ENCODE peak calls at places on chromosome 15, in four cellular contexts. One of them, this sample, is unnamed.

GRCh38 chr15:79900087-79900486 is 3.3 kb upstream of the MTHFS start:
- DNase-seq in WERI-Rb-1: no peak
- DNase-seq in PC-9: no peak
- DNase-seq in right lobe of liver: no peak
- DNase-seq in this sample: no peak

GRCh38 chr15:85828026-85828597 is 33.4 kb upstream of the KLHL25 start:
- DNase-seq in PC-9: no peak
- DNase-seq in right lobe of liver: no peak
- DNase-seq in WERI-Rb-1: no peak
- DNase-seq in this sample: no peak

GRCh38 chr15:59333401-59334062 is 39.1 kb downstream of the MYO1E start:
- DNase-seq in PC-9: no peak
- DNase-seq in WERI-Rb-1: no peak
- DNase-seq in right lobe of liver: no peak
- DNase-seq in this sample: no peak

GRCh38 chr15:39195988-39196486 is 384.8 kb upstream of the THBS1 start:
- DNase-seq in PC-9: peak; percentile 86
- DNase-seq in right lobe of liver: no peak
- DNase-seq in WERI-Rb-1: no peak
- DNase-seq in this sample: peak; percentile 94

GRCh38 chr15:95326689-95327525 is 1003.6 kb upstream of the NR2F2 start:
- DNase-seq in WERI-Rb-1: peak; percentile 9
- DNase-seq in PC-9: no peak
- DNase-seq in right lobe of liver: peak; percentile 24
- DNase-seq in this sample: no peak

GRCh38 chr15:68819451-68820204 is 1.1 kb downstream of the ANP32A start:
- DNase-seq in right lobe of liver: peak; percentile 49
- DNase-seq in PC-9: peak; percentile 36
- DNase-seq in WERI-Rb-1: peak; percentile 79
- DNase-seq in this sample: peak; percentile 81

GRCh38 chr15:25710184-25710583 is 152.9 kb downstream of the ATP10A start:
- DNase-seq in WERI-Rb-1: peak; percentile 72
- DNase-seq in PC-9: peak; percentile 20
- DNase-seq in right lobe of liver: peak; percentile 67
- DNase-seq in this sample: no peak

GRCh38 chr15:98330692-98331435 is 317.5 kb upstream of the IGF1R start:
- DNase-seq in WERI-Rb-1: no peak
- DNase-seq in right lobe of liver: no peak
- DNase-seq in PC-9: no peak
- DNase-seq in this sample: no peak

GRCh38 chr15:78507831-78508160 is 419 bp downstream of the HYKK start:
- DNase-seq in right lobe of liver: no peak
- DNase-seq in WERI-Rb-1: peak; percentile 19
- DNase-seq in PC-9: no peak
- DNase-seq in this sample: no peak

GRCh38 chr15:36912311-36912712 is 188.0 kb downstream of the MEIS2 start:
- DNase-seq in PC-9: no peak
- DNase-seq in WERI-Rb-1: no peak
- DNase-seq in right lobe of liver: no peak
- DNase-seq in this sample: no peak

GRCh38 chr15:101255615-101256350 is 3.9 kb upstream of the CHSY1 start:
- DNase-seq in right lobe of liver: no peak
- DNase-seq in WERI-Rb-1: peak; percentile 17
- DNase-seq in PC-9: no peak
- DNase-seq in this sample: no peak

GRCh38 chr15:65087411-65087810 is 10.9 kb downstream of the KBTBD13 start:
- DNase-seq in right lobe of liver: no peak
- DNase-seq in WERI-Rb-1: peak; percentile 30
- DNase-seq in PC-9: no peak
- DNase-seq in this sample: no peak

GRCh38 chr15:90286678-90287077 is 21.2 kb downstream of the NGRN start:
- DNase-seq in WERI-Rb-1: peak; percentile 28
- DNase-seq in PC-9: peak; percentile 35
- DNase-seq in right lobe of liver: no peak
- DNase-seq in this sample: peak; percentile 10

GRCh38 chr15:35692256-35692867 is 146.4 kb upstream of the DPH6 start:
- DNase-seq in WERI-Rb-1: no peak
- DNase-seq in right lobe of liver: no peak
- DNase-seq in PC-9: no peak
- DNase-seq in this sample: no peak

GRCh38 chr15:100340721-100341661 is 784 bp downstream of the ADAMTS17 start:
- DNase-seq in WERI-Rb-1: no peak
- DNase-seq in PC-9: no peak
- DNase-seq in right lobe of liver: no peak
- DNase-seq in this sample: no peak

GRCh38 chr15:84082739-84083138 is 152.8 kb upstream of the GOLGA6L4 start:
- DNase-seq in WERI-Rb-1: no peak
- DNase-seq in PC-9: no peak
- DNase-seq in right lobe of liver: no peak
- DNase-seq in this sample: no peak

GRCh38 chr15:40873625-40874561 is at the start of gene RHOV:
- DNase-seq in WERI-Rb-1: peak; percentile 93
- DNase-seq in right lobe of liver: peak; percentile 64
- DNase-seq in PC-9: peak; percentile 78
- DNase-seq in this sample: peak; percentile 63

GRCh38 chr15:46343527-46343926 is 708.7 kb downstream of the SQOR start:
- DNase-seq in right lobe of liver: no peak
- DNase-seq in WERI-Rb-1: no peak
- DNase-seq in PC-9: no peak
- DNase-seq in this sample: no peak

GRCh38 chr15:65752151-65752700 is 39.9 kb downstream of the DENND4A start:
- DNase-seq in right lobe of liver: no peak
- DNase-seq in PC-9: no peak
- DNase-seq in WERI-Rb-1: no peak
- DNase-seq in this sample: no peak

GRCh38 chr15:91912336-91912735 is 58.8 kb downstream of the SLCO3A1 start:
- DNase-seq in WERI-Rb-1: no peak
- DNase-seq in PC-9: no peak
- DNase-seq in right lobe of liver: no peak
- DNase-seq in this sample: no peak

GRCh38 chr15:36392666-36393266 is 186.7 kb upstream of the CDIN1 start:
- DNase-seq in WERI-Rb-1: no peak
- DNase-seq in PC-9: peak; percentile 31
- DNase-seq in right lobe of liver: no peak
- DNase-seq in this sample: no peak

GRCh38 chr15:49620658-49621326 is at the start of the genes DTWD1 and FAM227B:
- DNase-seq in WERI-Rb-1: peak; percentile 97
- DNase-seq in PC-9: peak; percentile 88
- DNase-seq in right lobe of liver: peak; percentile 97
- DNase-seq in this sample: peak; percentile 95

GRCh38 chr15:49622561-49622960 is 1.7 kb downstream of the DTWD1 start:
- DNase-seq in PC-9: no peak
- DNase-seq in WERI-Rb-1: no peak
- DNase-seq in right lobe of liver: no peak
- DNase-seq in this sample: no peak

GRCh38 chr15:49625460-49626036 is 4.7 kb downstream of the DTWD1 start:
- DNase-seq in PC-9: no peak
- DNase-seq in right lobe of liver: no peak
- DNase-seq in WERI-Rb-1: no peak
- DNase-seq in this sample: no peak

GRCh38 chr15:49621327-49622210 is 721 bp downstream of the DTWD1 start:
- DNase-seq in PC-9: no peak
- DNase-seq in WERI-Rb-1: no peak
- DNase-seq in right lobe of liver: no peak
- DNase-seq in this sample: no peak

GRCh38 chr15:49624046-49624445 is 3.2 kb downstream of the DTWD1 start:
- DNase-seq in right lobe of liver: no peak
- DNase-seq in PC-9: no peak
- DNase-seq in WERI-Rb-1: no peak
- DNase-seq in this sample: peak; percentile 50
- H3K4me3 ChIP-seq in right lobe of liver: no peak overlapping the region
- H3K4me3 ChIP-seq in PC-9: no peak overlapping the region
- H3K4me3 ChIP-seq in WERI-Rb-1: no peak overlapping the region
- H3K4me3 ChIP-seq in this sample: no peak overlapping the region

GRCh38 chr15:75177360-75178071 is 24.2 kb upstream of the C15orf39 start:
- DNase-seq in right lobe of liver: no peak
- DNase-seq in WERI-Rb-1: no peak
- DNase-seq in PC-9: no peak
- DNase-seq in this sample: no peak
- H3K27ac ChIP-seq in right lobe of liver: no peak overlapping the region
- H3K27ac ChIP-seq in WERI-Rb-1: no peak overlapping the region
- H3K27ac ChIP-seq in PC-9: no peak overlapping the region
- H3K27ac ChIP-seq in this sample: no peak overlapping the region

GRCh38 chr15:73630030-73630429 is 3.2 kb downstream of the NPTN start:
- DNase-seq in WERI-Rb-1: peak; percentile 23
- DNase-seq in right lobe of liver: no peak
- DNase-seq in PC-9: no peak
- DNase-seq in this sample: no peak

GRCh38 chr15:73631915-73632669 is 1.1 kb downstream of the NPTN start:
- DNase-seq in WERI-Rb-1: no peak
- DNase-seq in right lobe of liver: no peak
- DNase-seq in PC-9: peak; percentile 18
- DNase-seq in this sample: peak; percentile 43

GRCh38 chr15:73628976-73629854 is 4.0 kb downstream of the NPTN start:
- DNase-seq in WERI-Rb-1: no peak
- DNase-seq in right lobe of liver: no peak
- DNase-seq in PC-9: no peak
- DNase-seq in this sample: no peak

GRCh38 chr15:73632670-73633058 is 525 bp downstream of the NPTN start:
- DNase-seq in right lobe of liver: peak; percentile 57
- DNase-seq in PC-9: no peak
- DNase-seq in WERI-Rb-1: no peak
- DNase-seq in this sample: no peak

DNA sequence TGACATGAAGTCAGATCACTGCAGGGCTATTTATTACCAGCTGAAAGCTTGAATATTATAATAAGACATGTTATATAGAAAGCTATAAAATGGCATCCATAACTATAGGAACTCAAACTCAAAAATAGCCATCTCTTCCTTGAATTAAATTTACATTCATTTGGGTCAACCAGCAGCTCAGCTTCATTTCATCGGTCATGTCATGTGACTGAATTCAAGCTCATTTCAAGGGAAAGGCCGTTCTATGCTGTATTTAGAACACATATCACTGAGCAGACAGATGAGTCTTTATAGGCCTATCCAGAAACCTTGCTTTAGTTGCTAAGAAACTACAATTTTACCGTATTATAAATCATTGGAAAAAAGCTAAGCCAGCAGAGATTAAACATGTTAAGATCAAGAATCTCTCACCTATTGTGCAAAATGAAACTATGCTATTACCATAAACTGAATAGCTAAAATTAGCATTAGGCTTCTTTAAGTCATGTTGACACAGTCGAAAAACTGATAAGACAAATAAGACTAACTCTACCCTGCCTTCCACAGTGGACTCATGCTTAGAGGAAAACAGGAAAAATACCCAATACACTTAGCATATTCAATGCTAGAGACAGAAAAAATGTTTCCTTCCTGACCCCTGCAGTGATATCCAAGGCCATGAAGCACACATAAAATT is 2.3 kb downstream of the NPTN start:
- DNase-seq in right lobe of liver: no peak
- DNase-seq in PC-9: no peak
- DNase-seq in WERI-Rb-1: no peak
- DNase-seq in this sample: no peak
- H3K4me3 ChIP-seq in right lobe of liver: peak overlapping the region; percentile 83
- H3K4me3 ChIP-seq in PC-9: peak overlapping the region; percentile 82
- H3K4me3 ChIP-seq in WERI-Rb-1: no peak overlapping the region
- H3K4me3 ChIP-seq in this sample: no peak overlapping the region

GRCh38 chr15:82030191-82030590 is 15.6 kb downstream of the MEX3B start:
- DNase-seq in right lobe of liver: no peak
- DNase-seq in WERI-Rb-1: no peak
- DNase-seq in PC-9: no peak
- DNase-seq in this sample: no peak
- H3K27ac ChIP-seq in right lobe of liver: no peak overlapping the region
- H3K27ac ChIP-seq in WERI-Rb-1: no peak overlapping the region
- H3K27ac ChIP-seq in PC-9: no peak overlapping the region
- H3K27ac ChIP-seq in this sample: no peak overlapping the region

GRCh38 chr15:74786659-74787165 is 4.8 kb downstream of the CSK start:
- DNase-seq in PC-9: no peak
- DNase-seq in right lobe of liver: no peak
- DNase-seq in WERI-Rb-1: no peak
- DNase-seq in this sample: no peak

GRCh38 chr15:74784426-74784825 is 2.5 kb downstream of the CSK start:
- DNase-seq in WERI-Rb-1: no peak
- DNase-seq in PC-9: no peak
- DNase-seq in right lobe of liver: no peak
- DNase-seq in this sample: no peak

GRCh38 chr15:74783808-74784175 is 1.9 kb downstream of the CSK start:
- DNase-seq in right lobe of liver: no peak
- DNase-seq in WERI-Rb-1: no peak
- DNase-seq in PC-9: no peak
- DNase-seq in this sample: no peak

GRCh38 chr15:74785716-74786032 is 3.8 kb downstream of the CSK start:
- DNase-seq in WERI-Rb-1: no peak
- DNase-seq in right lobe of liver: no peak
- DNase-seq in PC-9: no peak
- DNase-seq in this sample: no peak

GRCh38 chr15:74784854-74785715 is 3.2 kb downstream of the CSK start:
- DNase-seq in WERI-Rb-1: no peak
- DNase-seq in PC-9: no peak
- DNase-seq in right lobe of liver: no peak
- DNase-seq in this sample: no peak
- H3K4me3 ChIP-seq in WERI-Rb-1: no peak overlapping the region
- H3K4me3 ChIP-seq in PC-9: no peak overlapping the region
- H3K4me3 ChIP-seq in right lobe of liver: no peak overlapping the region
- H3K4me3 ChIP-seq in this sample: no peak overlapping the region